ENCODE peak calls at places on chromosomes 1 and 21, in nine cellular contexts. One of them, this sample, is unnamed.

GRCh38 chr1:202189012-202189790 is 4.4 kb upstream of the LGR6 start:
- DNase-seq in IMR-90: peak
- DNase-seq in Caco-2: peak
- DNase-seq in activated T-cell treated with anti-CD3 and anti-CD28 coated beads for 1 hour: peak
- DNase-seq in left lung: peak
- DNase-seq in CD8-positive, alpha-beta T cell: peak
- DNase-seq in central memory CD4-positive, alpha-beta T cell: peak
- DNase-seq in CD4-positive, CD25-positive, alpha-beta regulatory T cell: peak
- DNase-seq in tibial nerve: peak
- DNase-seq in this sample: peak

GRCh38 chr1:71039666-71040262 is 7.9 kb downstream of the PTGER3 start:
- DNase-seq in tibial nerve: no peak
- DNase-seq in IMR-90: no peak
- DNase-seq in CD8-positive, alpha-beta T cell: no peak
- DNase-seq in CD4-positive, CD25-positive, alpha-beta regulatory T cell: no peak
- DNase-seq in central memory CD4-positive, alpha-beta T cell: no peak
- DNase-seq in Caco-2: no peak
- DNase-seq in left lung: no peak
- DNase-seq in activated T-cell treated with anti-CD3 and anti-CD28 coated beads for 1 hour: no peak
- DNase-seq in this sample: no peak

GRCh38 chr21:36661511-36662309 is 37.2 kb upstream of the SIM2 start:
- DNase-seq in CD8-positive, alpha-beta T cell: no peak
- DNase-seq in left lung: no peak
- DNase-seq in CD4-positive, CD25-positive, alpha-beta regulatory T cell: no peak
- DNase-seq in activated T-cell treated with anti-CD3 and anti-CD28 coated beads for 1 hour: no peak
- DNase-seq in Caco-2: peak
- DNase-seq in central memory CD4-positive, alpha-beta T cell: no peak
- DNase-seq in tibial nerve: no peak
- DNase-seq in IMR-90: peak
- DNase-seq in this sample: peak

GRCh38 chr1:211920141-211920572 is 89.6 kb upstream of the LPGAT1 start:
- DNase-seq in CD4-positive, CD25-positive, alpha-beta regulatory T cell: no peak
- DNase-seq in activated T-cell treated with anti-CD3 and anti-CD28 coated beads for 1 hour: no peak
- DNase-seq in left lung: no peak
- DNase-seq in central memory CD4-positive, alpha-beta T cell: no peak
- DNase-seq in tibial nerve: peak
- DNase-seq in IMR-90: peak
- DNase-seq in Caco-2: no peak
- DNase-seq in CD8-positive, alpha-beta T cell: no peak
- DNase-seq in this sample: no peak

GRCh38 chr1:93723101-93723500 is 41.5 kb upstream of the BCAR3 start:
- DNase-seq in CD4-positive, CD25-positive, alpha-beta regulatory T cell: no peak
- DNase-seq in CD8-positive, alpha-beta T cell: no peak
- DNase-seq in activated T-cell treated with anti-CD3 and anti-CD28 coated beads for 1 hour: no peak
- DNase-seq in tibial nerve: no peak
- DNase-seq in IMR-90: no peak
- DNase-seq in Caco-2: no peak
- DNase-seq in left lung: no peak
- DNase-seq in central memory CD4-positive, alpha-beta T cell: no peak
- DNase-seq in this sample: no peak

GRCh38 chr21:38567577-38568360 is 69.5 kb upstream of the ERG start:
- DNase-seq in activated T-cell treated with anti-CD3 and anti-CD28 coated beads for 1 hour: no peak
- DNase-seq in CD4-positive, CD25-positive, alpha-beta regulatory T cell: no peak
- DNase-seq in IMR-90: peak
- DNase-seq in tibial nerve: no peak
- DNase-seq in central memory CD4-positive, alpha-beta T cell: no peak
- DNase-seq in CD8-positive, alpha-beta T cell: no peak
- DNase-seq in left lung: no peak
- DNase-seq in Caco-2: no peak
- DNase-seq in this sample: no peak

GRCh38 chr1:40036574-40036973 is 4.0 kb upstream of the CAP1 start:
- DNase-seq in CD4-positive, CD25-positive, alpha-beta regulatory T cell: no peak
- DNase-seq in activated T-cell treated with anti-CD3 and anti-CD28 coated beads for 1 hour: no peak
- DNase-seq in CD8-positive, alpha-beta T cell: no peak
- DNase-seq in central memory CD4-positive, alpha-beta T cell: no peak
- DNase-seq in Caco-2: no peak
- DNase-seq in left lung: no peak
- DNase-seq in tibial nerve: peak
- DNase-seq in IMR-90: peak
- DNase-seq in this sample: peak

GRCh38 chr1:180136311-180136967 is 18.2 kb upstream of the QSOX1 start:
- DNase-seq in CD8-positive, alpha-beta T cell: no peak
- DNase-seq in IMR-90: peak
- DNase-seq in central memory CD4-positive, alpha-beta T cell: no peak
- DNase-seq in CD4-positive, CD25-positive, alpha-beta regulatory T cell: no peak
- DNase-seq in tibial nerve: no peak
- DNase-seq in left lung: no peak
- DNase-seq in activated T-cell treated with anti-CD3 and anti-CD28 coated beads for 1 hour: no peak
- DNase-seq in Caco-2: no peak
- DNase-seq in this sample: no peak

GRCh38 chr1:168637350-168637991 is 61.1 kb downstream of the XCL1 start:
- DNase-seq in activated T-cell treated with anti-CD3 and anti-CD28 coated beads for 1 hour: no peak
- DNase-seq in CD8-positive, alpha-beta T cell: no peak
- DNase-seq in IMR-90: peak
- DNase-seq in Caco-2: peak
- DNase-seq in left lung: no peak
- DNase-seq in central memory CD4-positive, alpha-beta T cell: no peak
- DNase-seq in CD4-positive, CD25-positive, alpha-beta regulatory T cell: peak
- DNase-seq in tibial nerve: no peak
- DNase-seq in this sample: peak

GRCh38 chr1:235632538-235633219 is 16.9 kb downstream of the GNG4 start:
- DNase-seq in central memory CD4-positive, alpha-beta T cell: no peak
- DNase-seq in activated T-cell treated with anti-CD3 and anti-CD28 coated beads for 1 hour: no peak
- DNase-seq in CD8-positive, alpha-beta T cell: no peak
- DNase-seq in tibial nerve: no peak
- DNase-seq in left lung: no peak
- DNase-seq in CD4-positive, CD25-positive, alpha-beta regulatory T cell: no peak
- DNase-seq in Caco-2: no peak
- DNase-seq in IMR-90: peak
- DNase-seq in this sample: no peak

GRCh38 chr1:37519613-37520012 is 5.0 kb upstream of the MEAF6 start:
- DNase-seq in central memory CD4-positive, alpha-beta T cell: no peak
- DNase-seq in activated T-cell treated with anti-CD3 and anti-CD28 coated beads for 1 hour: no peak
- DNase-seq in Caco-2: no peak
- DNase-seq in tibial nerve: no peak
- DNase-seq in IMR-90: no peak
- DNase-seq in left lung: no peak
- DNase-seq in CD8-positive, alpha-beta T cell: no peak
- DNase-seq in CD4-positive, CD25-positive, alpha-beta regulatory T cell: no peak
- DNase-seq in this sample: no peak

GRCh38 chr1:172917972-172918371 is 132.8 kb downstream of the TNFSF18 start:
- DNase-seq in CD8-positive, alpha-beta T cell: no peak
- DNase-seq in tibial nerve: no peak
- DNase-seq in activated T-cell treated with anti-CD3 and anti-CD28 coated beads for 1 hour: no peak
- DNase-seq in central memory CD4-positive, alpha-beta T cell: no peak
- DNase-seq in CD4-positive, CD25-positive, alpha-beta regulatory T cell: no peak
- DNase-seq in left lung: no peak
- DNase-seq in Caco-2: no peak
- DNase-seq in IMR-90: peak
- DNase-seq in this sample: no peak

GRCh38 chr1:34359411-34359810 is 182.7 kb downstream of the C1orf94 start:
- DNase-seq in IMR-90: no peak
- DNase-seq in Caco-2: no peak
- DNase-seq in activated T-cell treated with anti-CD3 and anti-CD28 coated beads for 1 hour: no peak
- DNase-seq in CD4-positive, CD25-positive, alpha-beta regulatory T cell: no peak
- DNase-seq in left lung: no peak
- DNase-seq in CD8-positive, alpha-beta T cell: no peak
- DNase-seq in central memory CD4-positive, alpha-beta T cell: no peak
- DNase-seq in tibial nerve: no peak
- DNase-seq in this sample: no peak

GRCh38 chr1:18384477-18384876 is 96.3 kb upstream of the KLHDC7A start:
- DNase-seq in CD8-positive, alpha-beta T cell: no peak
- DNase-seq in activated T-cell treated with anti-CD3 and anti-CD28 coated beads for 1 hour: no peak
- DNase-seq in CD4-positive, CD25-positive, alpha-beta regulatory T cell: no peak
- DNase-seq in Caco-2: no peak
- DNase-seq in tibial nerve: no peak
- DNase-seq in IMR-90: no peak
- DNase-seq in central memory CD4-positive, alpha-beta T cell: no peak
- DNase-seq in left lung: no peak
- DNase-seq in this sample: no peak

GRCh38 chr1:19825298-19825697 is 10.2 kb upstream of the RNF186 start:
- DNase-seq in IMR-90: no peak
- DNase-seq in CD8-positive, alpha-beta T cell: no peak
- DNase-seq in activated T-cell treated with anti-CD3 and anti-CD28 coated beads for 1 hour: no peak
- DNase-seq in Caco-2: no peak
- DNase-seq in central memory CD4-positive, alpha-beta T cell: no peak
- DNase-seq in CD4-positive, CD25-positive, alpha-beta regulatory T cell: no peak
- DNase-seq in left lung: no peak
- DNase-seq in tibial nerve: no peak
- DNase-seq in this sample: peak

GRCh38 chr1:22689505-22689904 is 21.1 kb upstream of the EPHB2 start:
- DNase-seq in IMR-90: peak
- DNase-seq in CD4-positive, CD25-positive, alpha-beta regulatory T cell: no peak
- DNase-seq in tibial nerve: no peak
- DNase-seq in left lung: no peak
- DNase-seq in central memory CD4-positive, alpha-beta T cell: no peak
- DNase-seq in Caco-2: peak
- DNase-seq in CD8-positive, alpha-beta T cell: no peak
- DNase-seq in activated T-cell treated with anti-CD3 and anti-CD28 coated beads for 1 hour: no peak
- DNase-seq in this sample: no peak

GRCh38 chr1:193025218-193025617 is 33.9 kb downstream of the UCHL5 start:
- DNase-seq in tibial nerve: no peak
- DNase-seq in activated T-cell treated with anti-CD3 and anti-CD28 coated beads for 1 hour: no peak
- DNase-seq in CD4-positive, CD25-positive, alpha-beta regulatory T cell: no peak
- DNase-seq in central memory CD4-positive, alpha-beta T cell: no peak
- DNase-seq in left lung: no peak
- DNase-seq in IMR-90: no peak
- DNase-seq in CD8-positive, alpha-beta T cell: no peak
- DNase-seq in Caco-2: no peak
- DNase-seq in this sample: no peak

GRCh38 chr1:147545133-147545532 is 3.8 kb downstream of the BCL9 start:
- DNase-seq in CD4-positive, CD25-positive, alpha-beta regulatory T cell: peak
- DNase-seq in activated T-cell treated with anti-CD3 and anti-CD28 coated beads for 1 hour: peak
- DNase-seq in left lung: peak
- DNase-seq in CD8-positive, alpha-beta T cell: peak
- DNase-seq in Caco-2: no peak
- DNase-seq in tibial nerve: no peak
- DNase-seq in IMR-90: peak
- DNase-seq in central memory CD4-positive, alpha-beta T cell: peak
- DNase-seq in this sample: peak

GRCh38 chr1:63592536-63593302 is 492 bp upstream of the PGM1 start:
- DNase-seq in central memory CD4-positive, alpha-beta T cell: no peak
- DNase-seq in IMR-90: no peak
- DNase-seq in CD4-positive, CD25-positive, alpha-beta regulatory T cell: no peak
- DNase-seq in left lung: no peak
- DNase-seq in activated T-cell treated with anti-CD3 and anti-CD28 coated beads for 1 hour: no peak
- DNase-seq in CD8-positive, alpha-beta T cell: no peak
- DNase-seq in Caco-2: no peak
- DNase-seq in tibial nerve: no peak
- DNase-seq in this sample: no peak

GRCh38 chr21:18877932-18878331 is 474.3 kb upstream of the TMPRSS15 start:
- DNase-seq in activated T-cell treated with anti-CD3 and anti-CD28 coated beads for 1 hour: no peak
- DNase-seq in central memory CD4-positive, alpha-beta T cell: no peak
- DNase-seq in IMR-90: no peak
- DNase-seq in left lung: no peak
- DNase-seq in CD4-positive, CD25-positive, alpha-beta regulatory T cell: no peak
- DNase-seq in Caco-2: no peak
- DNase-seq in tibial nerve: no peak
- DNase-seq in CD8-positive, alpha-beta T cell: no peak
- DNase-seq in this sample: no peak

GRCh38 chr1:194975913-194976312 is 1632.3 kb downstream of the KCNT2 start:
- DNase-seq in left lung: no peak
- DNase-seq in tibial nerve: no peak
- DNase-seq in central memory CD4-positive, alpha-beta T cell: no peak
- DNase-seq in CD8-positive, alpha-beta T cell: no peak
- DNase-seq in Caco-2: no peak
- DNase-seq in CD4-positive, CD25-positive, alpha-beta regulatory T cell: no peak
- DNase-seq in IMR-90: peak
- DNase-seq in activated T-cell treated with anti-CD3 and anti-CD28 coated beads for 1 hour: no peak
- DNase-seq in this sample: no peak

GRCh38 chr1:51664412-51665240 is 47.7 kb downstream of the OSBPL9 start:
- DNase-seq in left lung: no peak
- DNase-seq in Caco-2: no peak
- DNase-seq in activated T-cell treated with anti-CD3 and anti-CD28 coated beads for 1 hour: no peak
- DNase-seq in IMR-90: peak
- DNase-seq in CD8-positive, alpha-beta T cell: no peak
- DNase-seq in tibial nerve: no peak
- DNase-seq in central memory CD4-positive, alpha-beta T cell: no peak
- DNase-seq in CD4-positive, CD25-positive, alpha-beta regulatory T cell: no peak
- DNase-seq in this sample: no peak

GRCh38 chr1:85342177-85342576 is 65.7 kb upstream of the BCL10 start:
- DNase-seq in central memory CD4-positive, alpha-beta T cell: no peak
- DNase-seq in tibial nerve: no peak
- DNase-seq in IMR-90: peak
- DNase-seq in Caco-2: no peak
- DNase-seq in activated T-cell treated with anti-CD3 and anti-CD28 coated beads for 1 hour: no peak
- DNase-seq in CD8-positive, alpha-beta T cell: no peak
- DNase-seq in left lung: no peak
- DNase-seq in CD4-positive, CD25-positive, alpha-beta regulatory T cell: no peak
- DNase-seq in this sample: no peak

GRCh38 chr1:200108659-200109058 is 81.1 kb downstream of the NR5A2 start:
- DNase-seq in central memory CD4-positive, alpha-beta T cell: no peak
- DNase-seq in tibial nerve: no peak
- DNase-seq in left lung: no peak
- DNase-seq in activated T-cell treated with anti-CD3 and anti-CD28 coated beads for 1 hour: no peak
- DNase-seq in CD4-positive, CD25-positive, alpha-beta regulatory T cell: no peak
- DNase-seq in Caco-2: no peak
- DNase-seq in CD8-positive, alpha-beta T cell: no peak
- DNase-seq in IMR-90: no peak
- DNase-seq in this sample: no peak

GRCh38 chr1:229835226-229835625 is 209.2 kb downstream of the URB2 start:
- DNase-seq in central memory CD4-positive, alpha-beta T cell: no peak
- DNase-seq in CD4-positive, CD25-positive, alpha-beta regulatory T cell: no peak
- DNase-seq in tibial nerve: no peak
- DNase-seq in activated T-cell treated with anti-CD3 and anti-CD28 coated beads for 1 hour: no peak
- DNase-seq in IMR-90: no peak
- DNase-seq in CD8-positive, alpha-beta T cell: no peak
- DNase-seq in Caco-2: no peak
- DNase-seq in left lung: no peak
- DNase-seq in this sample: no peak